ENCODE peak calls at places on chromosomes 11 and 22, in seven cellular contexts. S is cardiac fibroblast, R is adipocyte, Q is H1, H is brain microvascular endothelial cell, B is lower leg skin, V is epithelial cell of esophagus. J is an unnamed sample.

GRCh38 chr11:77517753-77518152 is 43.9 kb upstream of the PAK1 start:
- DNase-seq in S (no peak), R (no peak), Q (no peak), H (no peak), B (no peak), V (no peak), J (no peak)

GRCh38 chr11:9313648-9314290 is 624 bp downstream of the TMEM41B start:
- DNase-seq in S (peak), R (peak), Q (no peak), H (no peak), B (no peak), V (peak), J (peak)

GRCh38 chr11:112613051-112613972 is 347.9 kb upstream of the NCAM1 start:
- DNase-seq in S (peak), R (peak), Q (no peak), H (peak), B (no peak), V (peak), J (peak)

GRCh38 chr11:92735039-92735438 is 234.4 kb upstream of the MTNR1B start:
- DNase-seq in S (no peak), R (no peak), Q (no peak), H (no peak), B (no peak), V (peak), J (no peak)

GRCh38 chr11:78796956-78797355 is 222.3 kb upstream of the NARS2 start:
- DNase-seq in S (peak), R (peak), Q (no peak), H (peak), B (no peak), V (peak), J (peak)

GRCh38 chr11:128964463-128964930 is 21.8 kb upstream of the TP53AIP1 start:
- DNase-seq in S (no peak), R (no peak), Q (no peak), H (no peak), B (no peak), V (no peak), J (no peak)

GRCh38 chr22:43555561-43556515 is 144.0 kb downstream of the MPPED1 start:
- DNase-seq in S (no peak), R (no peak), Q (peak), H (no peak), B (no peak), V (no peak), J (no peak)

GRCh38 chr11:83036701-83037100 is 35.0 kb downstream of the RAB30 start:
- DNase-seq in S (no peak), R (no peak), Q (no peak), H (no peak), B (no peak), V (no peak), J (no peak)

GRCh38 chr11:130211781-130212401 is 52.3 kb downstream of the ST14 start:
- DNase-seq in S (no peak), R (no peak), Q (peak), H (no peak), B (peak), V (no peak), J (no peak)

GRCh38 chr11:117950320-117950719 is 21.1 kb upstream of the TMPRSS13 start:
- DNase-seq in S (peak), R (peak), Q (peak), H (no peak), B (peak), V (no peak), J (no peak)

GRCh38 chr11:118012083-118012669 is 26.0 kb downstream of the IL10RA start:
- DNase-seq in S (peak), R (peak), Q (peak), H (no peak), B (no peak), V (peak), J (no peak)

GRCh38 chr11:46611526-46612304 is 5.3 kb downstream of the HARBI1 start:
- DNase-seq in S (no peak), R (no peak), Q (no peak), H (no peak), B (no peak), V (no peak), J (peak)

GRCh38 chr11:120710354-120711187 is 199.0 kb downstream of the GRIK4 start:
- DNase-seq in S (peak), R (peak), Q (peak), H (peak), B (no peak), V (peak), J (peak)

GRCh38 chr11:75424396-75424795 is 8.6 kb downstream of the KLHL35 start:
- DNase-seq in S (no peak), R (no peak), Q (no peak), H (no peak), B (no peak), V (no peak), J (no peak)

DNA sequence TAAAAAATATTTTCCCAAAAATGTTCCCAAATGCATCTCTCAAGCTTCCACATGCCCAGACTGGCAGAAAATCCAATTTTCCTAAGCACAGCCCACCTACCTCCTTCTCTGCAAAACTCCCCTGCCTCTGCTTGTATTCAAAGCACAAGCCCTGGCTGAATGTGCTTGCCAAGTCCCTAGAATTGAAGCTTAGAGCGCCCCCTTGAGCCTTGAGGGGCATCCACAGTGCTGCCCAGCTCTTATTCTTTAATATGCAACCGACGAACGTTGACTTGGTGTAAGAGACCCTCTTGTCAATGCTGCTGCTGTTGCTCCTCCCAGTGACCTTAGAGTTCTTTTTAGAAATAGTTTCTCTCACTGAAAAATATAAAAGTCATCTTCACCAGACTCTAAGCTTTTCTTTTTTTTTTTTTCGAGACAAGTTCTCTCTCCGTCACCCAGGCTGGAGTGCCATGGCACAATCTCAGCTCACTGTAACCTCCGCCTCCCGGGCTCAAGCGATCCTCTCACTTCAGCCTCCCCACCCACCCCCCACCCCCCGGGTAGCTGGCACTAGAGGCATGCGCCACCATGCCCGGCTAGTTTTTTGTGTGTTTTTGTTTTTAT is 63.5 kb upstream of the CAPRIN1 start:
- DNase-seq in S (peak), R (peak), Q (peak), H (peak), B (peak), V (peak), J (peak)
- H3K4me3 ChIP-seq in S (no peak), R (no peak), Q (no peak), H (no peak), B (no peak), V (no peak), J (no peak)

GRCh38 chr11:64342869-64343739 is 3.1 kb downstream of the CCDC88B start:
- DNase-seq in S (no peak), R (no peak), Q (no peak), H (peak), B (no peak), V (no peak), J (no peak)
- H3K4me3 ChIP-seq in S (peak), R (no peak), Q (peak), H (no peak), B (no peak), V (peak), J (peak)

GRCh38 chr22:38080468-38080846 is 3.5 kb downstream of the SLC16A8 start:
- DNase-seq in S (no peak), R (no peak), Q (no peak), H (no peak), B (no peak), V (no peak), J (no peak)

GRCh38 chr22:38080847-38081635 is 2.9 kb downstream of the SLC16A8 start:
- DNase-seq in S (peak), R (peak), Q (peak), H (no peak), B (no peak), V (peak), J (no peak)

GRCh38 chr22:38081941-38082828 is 1.8 kb downstream of the SLC16A8 start:
- DNase-seq in S (no peak), R (no peak), Q (no peak), H (no peak), B (no peak), V (no peak), J (no peak)

GRCh38 chr22:38082986-38083710 is 836 bp downstream of the SLC16A8 start:
- DNase-seq in S (no peak), R (no peak), Q (no peak), H (no peak), B (no peak), V (no peak), J (no peak)

GRCh38 chr22:38081636-38081940 is 2.4 kb downstream of the SLC16A8 start:
- DNase-seq in S (no peak), R (no peak), Q (no peak), H (no peak), B (no peak), V (no peak), J (no peak)
- H3K4me3 ChIP-seq in S (peak), R (peak), Q (peak), H (peak), B (peak), V (peak), J (peak)

GRCh38 chr11:57566035-57566504 is 1.4 kb downstream of the UBE2L6 start:
- DNase-seq in S (peak), R (peak), Q (no peak), H (peak), B (no peak), V (peak), J (peak)
- H3K4me3 ChIP-seq in S (peak), R (peak), Q (no peak), H (no peak), B (no peak), V (no peak), J (peak)

GRCh38 chr11:111370902-111371578 is 8.0 kb downstream of the POU2AF1 start:
- DNase-seq in S (no peak), R (no peak), Q (no peak), H (no peak), B (no peak), V (peak), J (no peak)
- H3K4me3 ChIP-seq in S (no peak), R (no peak), Q (no peak), H (no peak), B (no peak), V (no peak), J (no peak)

GRCh38 chr11:134116210-134116609 is 47.3 kb downstream of the JAM3 start:
- DNase-seq in S (no peak), R (no peak), Q (no peak), H (no peak), B (no peak), V (no peak), J (no peak)

GRCh38 chr11:134118016-134118415 is 49.1 kb downstream of the JAM3 start:
- DNase-seq in S (no peak), R (no peak), Q (no peak), H (no peak), B (no peak), V (peak), J (no peak)

GRCh38 chr11:134119094-134119493 is 50.2 kb downstream of the JAM3 start:
- DNase-seq in S (peak), R (peak), Q (no peak), H (peak), B (no peak), V (peak), J (peak)

GRCh38 chr11:134120921-134121526 is 52.2 kb downstream of the JAM3 start:
- DNase-seq in S (peak), R (peak), Q (no peak), H (peak), B (no peak), V (no peak), J (peak)

GRCh38 chr11:134120143-134120850 is 51.4 kb downstream of the JAM3 start:
- DNase-seq in S (peak), R (peak), Q (no peak), H (peak), B (no peak), V (peak), J (peak)
- H3K4me3 ChIP-seq in S (peak), R (peak), Q (no peak), H (peak), B (no peak), V (no peak), J (peak)

GRCh38 chr22:20517841-20518592 is 10.6 kb downstream of the MED15 start:
- DNase-seq in S (no peak), R (no peak), Q (no peak), H (no peak), B (no peak), V (no peak), J (no peak)
- H3K4me3 ChIP-seq in S (no peak), R (no peak), Q (no peak), H (no peak), B (no peak), V (no peak), J (no peak)

GRCh38 chr11:37978647-37979046 is 1380.6 kb upstream of the RAG2 start:
- DNase-seq in S (peak), R (no peak), Q (no peak), H (no peak), B (no peak), V (no peak), J (peak)

GRCh38 chr11:37973926-37974325 is 1375.9 kb upstream of the RAG2 start:
- DNase-seq in S (peak), R (no peak), Q (no peak), H (peak), B (no peak), V (peak), J (peak)

GRCh38 chr11:37967635-37968034 is 1369.6 kb upstream of the RAG2 start:
- DNase-seq in S (no peak), R (no peak), Q (no peak), H (no peak), B (no peak), V (no peak), J (no peak)

DNA sequence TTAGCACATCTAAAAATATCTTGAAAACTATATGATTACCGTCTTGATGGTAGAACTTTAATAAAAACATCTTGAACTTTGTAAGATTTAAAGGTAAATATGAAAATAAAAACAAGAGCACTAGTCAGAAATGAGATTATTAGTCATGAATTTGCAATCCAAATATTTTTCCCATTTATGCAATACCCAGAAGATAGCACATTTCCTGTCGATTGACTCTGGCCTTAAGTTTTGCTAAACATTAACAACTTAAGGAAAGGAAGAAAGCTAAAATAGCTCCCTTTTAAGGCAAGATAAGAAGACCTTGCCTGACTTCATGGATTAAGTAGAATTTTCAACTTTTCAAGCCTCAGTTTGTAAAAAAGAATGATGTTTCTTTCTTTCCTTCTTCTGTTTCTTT is 1374.7 kb upstream of the RAG2 start:
- DNase-seq in S (peak), R (no peak), Q (no peak), H (no peak), B (no peak), V (peak), J (peak)
- H3K4me3 ChIP-seq in S (no peak), R (no peak), Q (no peak), H (no peak), B (no peak), V (no peak), J (no peak)

DNA sequence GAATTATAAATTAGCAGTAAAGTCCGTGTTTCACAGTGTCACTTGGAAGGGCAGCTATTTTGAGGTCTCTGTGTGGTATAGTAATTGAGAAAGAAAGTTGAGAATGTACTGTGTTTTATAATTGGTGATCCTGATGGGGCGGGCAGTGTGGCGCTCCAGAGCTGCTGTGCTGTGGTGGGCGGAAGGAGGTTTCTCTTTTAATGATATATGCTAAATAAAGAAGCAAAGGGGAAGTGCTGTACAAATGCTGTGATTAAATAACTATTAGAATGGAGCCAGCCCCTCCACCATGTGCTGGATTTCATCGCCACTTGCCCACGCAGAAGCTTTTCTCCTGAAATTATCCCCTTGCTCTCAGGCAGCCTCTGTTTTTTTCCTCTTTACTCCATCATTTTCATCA is 24.6 kb downstream of the ATXN10 start:
- DNase-seq in S (no peak), R (no peak), Q (no peak), H (no peak), B (no peak), V (no peak), J (no peak)
- H3K4me3 ChIP-seq in S (no peak), R (no peak), Q (no peak), H (no peak), B (no peak), V (no peak), J (no peak)

J was measured in fibroblast of villous mesenchyme.